ENCODE peak calls at places on chromosome 10, in four cellular contexts. R is left lung, V is prostate gland, F is tibial artery. K is an unnamed sample.

GRCh38 chr10:32000937-32001336 is 55.3 kb downstream of the KIF5B start:
- DNase-seq in R (no peak), V (no peak), F (no peak), K (no peak)

GRCh38 chr10:117663750-117664149 is 121.2 kb downstream of the EMX2 start:
- DNase-seq in R (no peak), V (no peak), F (no peak), K (no peak)

GRCh38 chr10:49277973-49278372 is 21.0 kb upstream of the C10orf71 start:
- DNase-seq in R (no peak), V (no peak), F (no peak), K (no peak)

GRCh38 chr10:70619271-70620019 is 16.9 kb upstream of the PRF1 start:
- DNase-seq in R (no peak), V (no peak), F (no peak), K (no peak)

GRCh38 chr10:22710139-22710745 is 4.1 kb downstream of the PIP4K2A start:
- DNase-seq in R (no peak), V (no peak), F (no peak), K (no peak)

GRCh38 chr10:28552775-28553174 is 19.9 kb downstream of the WAC start:
- DNase-seq in R (no peak), V (no peak), F (no peak), K (no peak)

GRCh38 chr10:71502851-71503250 is 106.1 kb downstream of the CDH23 start:
- DNase-seq in R (no peak), V (no peak), F (no peak), K (no peak)

GRCh38 chr10:43199088-43199683 is 60.9 kb downstream of the CSGALNACT2 start:
- DNase-seq in R (no peak), V (no peak), F (peak; percentile 60), K (no peak)

GRCh38 chr10:101481256-101481655 is 106.8 kb downstream of the POLL start:
- DNase-seq in R (no peak), V (no peak), F (no peak), K (no peak)

GRCh38 chr10:72622271-72622670 is 3.6 kb downstream of the MICU1 start:
- DNase-seq in R (no peak), V (no peak), F (no peak), K (no peak)
- TF ChIP-seq CTCF in R (no peak), V (no peak), F (no peak), K (no peak)

GRCh38 chr10:110996256-110996655 is 76.9 kb downstream of the SHOC2 start:
- DNase-seq in R (no peak), V (no peak), F (no peak), K (no peak)
- H3K9me3 ChIP-seq in R (no peaks in the 10 kb centered on the region), V (no peaks in the 10 kb centered on the region), F (no peaks in the 10 kb centered on the region), K (no peaks in the 10 kb centered on the region)

DNA sequence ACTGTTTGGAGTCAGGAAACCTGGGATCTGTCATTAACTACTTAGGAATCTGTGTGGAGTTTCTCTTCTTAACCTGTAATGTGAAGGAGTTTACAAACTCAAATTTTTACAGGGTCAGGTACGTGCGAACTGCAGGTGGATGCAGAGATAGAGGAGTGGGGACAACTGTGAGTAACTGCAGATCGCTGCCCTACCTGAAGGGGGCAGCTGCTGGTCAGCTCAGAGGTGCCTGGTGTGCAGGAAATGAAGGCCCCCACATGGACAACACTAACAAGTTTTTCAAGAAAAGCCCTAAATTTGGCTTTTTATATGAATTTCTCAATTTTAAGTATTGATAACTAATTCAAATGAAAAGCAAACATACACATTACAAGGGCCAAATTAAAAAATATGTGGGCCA is 380.0 kb downstream of the REEP3 start:
- DNase-seq in R (no peak), V (no peak), F (no peak), K (no peak)
- TF ChIP-seq CTCF in R (no peak), V (no peak), F (no peak), K (no peak)

GRCh38 chr10:130301026-130301892 is 165.1 kb downstream of the GLRX3 start:
- DNase-seq in R (peak; percentile 91), V (peak; percentile 20), F (peak; percentile 72), K (peak; percentile 32)
- H3K9me3 ChIP-seq in R (no peaks in the 10 kb centered on the region), V (no peaks in the 10 kb centered on the region), F (peaks cover 51% of the 10 kb centered on the region), K (peaks cover 4% of the 10 kb centered on the region)

DNA sequence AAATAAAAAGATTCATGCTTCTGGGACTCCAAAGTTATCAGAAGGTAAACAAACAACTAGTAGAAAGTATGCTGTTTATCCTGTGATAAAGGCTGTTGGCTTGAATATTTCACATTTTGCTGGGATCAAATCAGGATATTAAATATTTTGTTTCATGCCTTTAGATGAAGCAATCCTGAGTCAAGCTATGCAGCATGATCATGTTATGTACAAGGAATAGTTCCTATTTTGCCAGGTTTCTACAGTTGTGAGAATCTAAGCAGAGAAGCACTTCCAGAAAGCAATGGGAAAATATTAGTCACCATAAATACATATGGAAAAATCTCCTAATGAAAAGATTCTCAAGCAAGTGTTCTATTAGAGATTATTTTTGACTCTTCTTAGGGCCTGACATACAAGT is 262.8 kb upstream of the PCDH15 start:
- DNase-seq in R (no peak), V (no peak), F (no peak), K (no peak)
- TF ChIP-seq CTCF in R (no peak), V (no peak), F (no peak), K (no peak)

GRCh38 chr10:95560288-95561199 is 627 bp downstream of the SORBS1 start:
- DNase-seq in R (peak; percentile 87), V (peak; percentile 56), F (no peak), K (peak; percentile 26)

GRCh38 chr10:95559466-95559865 is 1.7 kb downstream of the SORBS1 start:
- DNase-seq in R (no peak), V (no peak), F (peak; percentile 81), K (no peak)

GRCh38 chr10:95562326-95562725 is 1.2 kb upstream of the SORBS1 start:
- DNase-seq in R (no peak), V (no peak), F (no peak), K (no peak)

GRCh38 chr10:95558593-95559320 is 2.4 kb downstream of the SORBS1 start:
- DNase-seq in R (no peak), V (no peak), F (no peak), K (no peak)

GRCh38 chr10:95561200-95562177 is at the start of gene SORBS1:
- DNase-seq in R (peak; percentile 98), V (peak; percentile 97), F (peak; percentile 98), K (peak; percentile 88)
- H3K9me3 ChIP-seq in R (no peaks in the 10 kb centered on the region), V (no peaks in the 10 kb centered on the region), F (no peaks in the 10 kb centered on the region), K (no peaks in the 10 kb centered on the region)

K was measured in CD8-positive, alpha-beta T cell.